ENCODE peak calls at places on chromosomes 11 and 22, in eight cellular contexts. W, N, C, D, O, M, U and G are unnamed samples.

GRCh38 chr22:44305888-44306287 is 6.9 kb downstream of the SHISAL1 start:
- DNase-seq in W (no peak), N (no peak), C (no peak), D (no peak), O (no peak), M (no peak), U (no peak), G (no peak)

GRCh38 chr11:67732045-67732787 is 57.8 kb upstream of the ALDH3B2 start:
- DNase-seq in W (no peak), N (no peak), C (no peak), D (peak; percentile 31), O (no peak), M (no peak), U (no peak), G (no peak)

GRCh38 chr11:60208146-60208895 is 25.4 kb upstream of the MS4A6A start:
- DNase-seq in W (no peak), N (no peak), C (no peak), D (no peak), O (no peak), M (no peak), U (no peak), G (no peak)

GRCh38 chr22:21025266-21025665 is 7.1 kb downstream of the SLC7A4 start:
- DNase-seq in W (no peak), N (no peak), C (no peak), D (no peak), O (no peak), M (no peak), U (no peak), G (no peak)

GRCh38 chr11:115996125-115996807 is 492.1 kb upstream of the CADM1 start:
- DNase-seq in W (no peak), N (no peak), C (no peak), D (no peak), O (no peak), M (no peak), U (no peak), G (no peak)

GRCh38 chr11:114386545-114386944 is 13.8 kb downstream of the C11orf71 start:
- DNase-seq in W (no peak), N (no peak), C (no peak), D (no peak), O (no peak), M (no peak), U (no peak), G (no peak)

GRCh38 chr22:31055322-31056159 is 25.6 kb upstream of the SMTN start:
- DNase-seq in W (peak; percentile 29), N (peak; percentile 98), C (peak; percentile 83), D (no peak), O (peak; percentile 63), M (peak; percentile 92), U (peak; percentile 94), G (peak; percentile 63)

GRCh38 chr11:116510166-116510565 is 262.6 kb downstream of the BUD13 start:
- DNase-seq in W (no peak), N (no peak), C (no peak), D (no peak), O (no peak), M (no peak), U (no peak), G (no peak)

GRCh38 chr11:7278314-7278917 is 26.7 kb downstream of the SYT9 start:
- DNase-seq in W (peak; percentile 40), N (no peak), C (no peak), D (no peak), O (no peak), M (no peak), U (no peak), G (no peak)

GRCh38 chr11:46916669-46917108 is 1.7 kb downstream of the LRP4 start:
- DNase-seq in W (peak; percentile 65), N (no peak), C (no peak), D (peak; percentile 26), O (peak; percentile 32), M (peak; percentile 48), U (no peak), G (peak; percentile 65)

GRCh38 chr11:99352642-99353041 is 331.9 kb downstream of the CNTN5 start:
- DNase-seq in W (no peak), N (no peak), C (no peak), D (no peak), O (no peak), M (no peak), U (no peak), G (no peak)

GRCh38 chr11:92286718-92287117 is 62.1 kb downstream of the FAT3 start:
- DNase-seq in W (no peak), N (no peak), C (no peak), D (no peak), O (no peak), M (no peak), U (no peak), G (no peak)

GRCh38 chr22:23796461-23796860 is 9.7 kb downstream of the SMARCB1 start:
- DNase-seq in W (no peak), N (no peak), C (no peak), D (no peak), O (no peak), M (no peak), U (no peak), G (no peak)

GRCh38 chr11:112343368-112344039 is 82.8 kb upstream of the PLET1 start:
- DNase-seq in W (no peak), N (no peak), C (no peak), D (no peak), O (no peak), M (no peak), U (no peak), G (peak; percentile 94)

GRCh38 chr11:35045219-35045819 is 93.7 kb upstream of the CD44 start:
- DNase-seq in W (no peak), N (no peak), C (no peak), D (peak; percentile 69), O (no peak), M (no peak), U (no peak), G (no peak)

GRCh38 chr11:75782540-75783263 is 14.1 kb downstream of the DGAT2 start:
- DNase-seq in W (no peak), N (no peak), C (no peak), D (no peak), O (no peak), M (no peak), U (no peak), G (no peak)

GRCh38 chr11:2650343-2650867 is 49.4 kb downstream of the KCNQ1OT1 start:
- DNase-seq in W (no peak), N (no peak), C (no peak), D (no peak), O (no peak), M (no peak), U (no peak), G (no peak)

GRCh38 chr11:91141655-91142054 is 918.8 kb upstream of the CHORDC1 start:
- DNase-seq in W (no peak), N (no peak), C (no peak), D (no peak), O (no peak), M (no peak), U (no peak), G (no peak)

GRCh38 chr22:20741634-20742581 is 32.0 kb upstream of the SERPIND1 start:
- DNase-seq in W (peak; percentile 41), N (no peak), C (no peak), D (peak; percentile 43), O (no peak), M (no peak), U (no peak), G (peak; percentile 60)

GRCh38 chr22:47030881-47031627 is 268.6 kb downstream of the TBC1D22A start:
- DNase-seq in W (no peak), N (no peak), C (no peak), D (no peak), O (no peak), M (peak; percentile 29), U (peak; percentile 54), G (no peak)

GRCh38 chr11:8233691-8234424 is 29.8 kb downstream of the LMO1 start:
- DNase-seq in W (no peak), N (no peak), C (no peak), D (no peak), O (no peak), M (no peak), U (no peak), G (no peak)

GRCh38 chr11:16318320-16318719 is 38.0 kb downstream of the SOX6 start:
- DNase-seq in W (no peak), N (no peak), C (no peak), D (no peak), O (no peak), M (no peak), U (no peak), G (no peak)

GRCh38 chr11:72860592-72860991 is 46.4 kb downstream of the ATG16L2 start:
- DNase-seq in W (no peak), N (no peak), C (no peak), D (no peak), O (no peak), M (no peak), U (no peak), G (no peak)

GRCh38 chr22:40654522-40655167 is 18.1 kb upstream of the MRTFA start:
- DNase-seq in W (peak; percentile 55), N (no peak), C (no peak), D (no peak), O (no peak), M (peak; percentile 67), U (no peak), G (peak; percentile 69)

GRCh38 chr11:76512851-76513653 is 68.2 kb downstream of the EMSY start:
- DNase-seq in W (no peak), N (peak; percentile 18), C (peak; percentile 17), D (no peak), O (no peak), M (no peak), U (no peak), G (peak; percentile 33)

GRCh38 chr11:3854660-3854976 is 846 bp upstream of the STIM1 start:
- DNase-seq in W (no peak), N (no peak), C (no peak), D (no peak), O (no peak), M (no peak), U (no peak), G (no peak)